ENCODE peak calls at places on chromosomes 13 and 19, in eight cellular contexts. One of them, this sample, is unnamed.

GRCh38 chr13:52432456-52432855 is 18.0 kb downstream of the VPS36 start:
- DNase-seq in islet precursor cell: no peak
- DNase-seq in AG09319: no peak
- DNase-seq in neural crest cell: no peak
- DNase-seq in activated T-helper 1 cell treated with Interleukin-2 at 50 U/mL for 16 hours: no peak
- DNase-seq in left lung: no peak
- DNase-seq in stimulated activated CD8-positive, alpha-beta memory T cell treated with anti-CD3 and anti-CD28 coated beads, Interleukin-12 subunit alpha, Interleukin-12 subunit beta, amount 100 ng/mL, for 4 hours: no peak
- DNase-seq in non-pigmented ciliary epithelial cell: no peak
- DNase-seq in this sample: no peak

GRCh38 chr19:32418155-32418554 is 12.6 kb downstream of the DPY19L3 start:
- DNase-seq in islet precursor cell: no peak
- DNase-seq in AG09319: no peak
- DNase-seq in neural crest cell: no peak
- DNase-seq in activated T-helper 1 cell treated with Interleukin-2 at 50 U/mL for 16 hours: no peak
- DNase-seq in left lung: no peak
- DNase-seq in stimulated activated CD8-positive, alpha-beta memory T cell treated with anti-CD3 and anti-CD28 coated beads, Interleukin-12 subunit alpha, Interleukin-12 subunit beta, amount 100 ng/mL, for 4 hours: no peak
- DNase-seq in non-pigmented ciliary epithelial cell: no peak
- DNase-seq in this sample: no peak

GRCh38 chr13:41802684-41803554 is 158.0 kb downstream of the VWA8 start:
- DNase-seq in islet precursor cell: peak
- DNase-seq in AG09319: no peak
- DNase-seq in neural crest cell: no peak
- DNase-seq in activated T-helper 1 cell treated with Interleukin-2 at 50 U/mL for 16 hours: no peak
- DNase-seq in left lung: no peak
- DNase-seq in stimulated activated CD8-positive, alpha-beta memory T cell treated with anti-CD3 and anti-CD28 coated beads, Interleukin-12 subunit alpha, Interleukin-12 subunit beta, amount 100 ng/mL, for 4 hours: no peak
- DNase-seq in non-pigmented ciliary epithelial cell: peak
- DNase-seq in this sample: no peak

GRCh38 chr13:27775943-27776342 is 16.3 kb upstream of the GSX1 start:
- DNase-seq in islet precursor cell: no peak
- DNase-seq in AG09319: no peak
- DNase-seq in neural crest cell: peak
- DNase-seq in activated T-helper 1 cell treated with Interleukin-2 at 50 U/mL for 16 hours: no peak
- DNase-seq in left lung: no peak
- DNase-seq in stimulated activated CD8-positive, alpha-beta memory T cell treated with anti-CD3 and anti-CD28 coated beads, Interleukin-12 subunit alpha, Interleukin-12 subunit beta, amount 100 ng/mL, for 4 hours: no peak
- DNase-seq in non-pigmented ciliary epithelial cell: no peak
- DNase-seq in this sample: no peak

GRCh38 chr19:55165952-55166529 is 372 bp downstream of the DNAAF3 start:
- DNase-seq in islet precursor cell: peak
- DNase-seq in AG09319: no peak
- DNase-seq in neural crest cell: peak
- DNase-seq in activated T-helper 1 cell treated with Interleukin-2 at 50 U/mL for 16 hours: no peak
- DNase-seq in left lung: no peak
- DNase-seq in stimulated activated CD8-positive, alpha-beta memory T cell treated with anti-CD3 and anti-CD28 coated beads, Interleukin-12 subunit alpha, Interleukin-12 subunit beta, amount 100 ng/mL, for 4 hours: no peak
- DNase-seq in non-pigmented ciliary epithelial cell: peak
- DNase-seq in this sample: no peak

GRCh38 chr13:83449666-83450395 is 432.4 kb downstream of the SLITRK1 start:
- DNase-seq in islet precursor cell: no peak
- DNase-seq in AG09319: peak
- DNase-seq in neural crest cell: no peak
- DNase-seq in activated T-helper 1 cell treated with Interleukin-2 at 50 U/mL for 16 hours: no peak
- DNase-seq in left lung: no peak
- DNase-seq in stimulated activated CD8-positive, alpha-beta memory T cell treated with anti-CD3 and anti-CD28 coated beads, Interleukin-12 subunit alpha, Interleukin-12 subunit beta, amount 100 ng/mL, for 4 hours: no peak
- DNase-seq in non-pigmented ciliary epithelial cell: peak
- DNase-seq in this sample: no peak

GRCh38 chr13:41019027-41019487 is at the start of gene ELF1:
- DNase-seq in islet precursor cell: peak
- DNase-seq in AG09319: no peak
- DNase-seq in neural crest cell: no peak
- DNase-seq in activated T-helper 1 cell treated with Interleukin-2 at 50 U/mL for 16 hours: peak
- DNase-seq in left lung: peak
- DNase-seq in stimulated activated CD8-positive, alpha-beta memory T cell treated with anti-CD3 and anti-CD28 coated beads, Interleukin-12 subunit alpha, Interleukin-12 subunit beta, amount 100 ng/mL, for 4 hours: no peak
- DNase-seq in non-pigmented ciliary epithelial cell: no peak
- DNase-seq in this sample: peak

GRCh38 chr13:60511637-60512036 is 114.6 kb downstream of the TDRD3 start:
- DNase-seq in islet precursor cell: no peak
- DNase-seq in AG09319: no peak
- DNase-seq in neural crest cell: no peak
- DNase-seq in activated T-helper 1 cell treated with Interleukin-2 at 50 U/mL for 16 hours: no peak
- DNase-seq in left lung: no peak
- DNase-seq in stimulated activated CD8-positive, alpha-beta memory T cell treated with anti-CD3 and anti-CD28 coated beads, Interleukin-12 subunit alpha, Interleukin-12 subunit beta, amount 100 ng/mL, for 4 hours: no peak
- DNase-seq in non-pigmented ciliary epithelial cell: no peak
- DNase-seq in this sample: no peak

GRCh38 chr13:29522044-29522685 is 73.3 kb downstream of the SLC7A1 start:
- DNase-seq in islet precursor cell: peak
- DNase-seq in AG09319: peak
- DNase-seq in neural crest cell: no peak
- DNase-seq in activated T-helper 1 cell treated with Interleukin-2 at 50 U/mL for 16 hours: no peak
- DNase-seq in left lung: no peak
- DNase-seq in stimulated activated CD8-positive, alpha-beta memory T cell treated with anti-CD3 and anti-CD28 coated beads, Interleukin-12 subunit alpha, Interleukin-12 subunit beta, amount 100 ng/mL, for 4 hours: no peak
- DNase-seq in non-pigmented ciliary epithelial cell: peak
- DNase-seq in this sample: no peak

This sample was measured in activated B cell treated with CpG ODN at 0.5 μM for 24 hours.